ENCODE peak calls at places on chromosomes 4 and X, in five cellular contexts. X, P, R, K and E are unnamed samples.

GRCh38 chr4:1113311-1114009 is at the start of gene RNF212:
- DNase-seq in X (no peak), P (peak), R (no peak), K (no peak), E (peak)

GRCh38 chrX:24355095-24355494 is 5.3 kb upstream of the SUPT20HL1 start:
- DNase-seq in P (no peak), K (no peak), X (no peak), R (no peak), E (no peak)

GRCh38 chrX:124606724-124607123 is 260.4 kb downstream of the SH2D1A start:
- DNase-seq in X (no peak), R (no peak), K (no peak), P (no peak), E (no peak)

GRCh38 chr4:113825272-113825671 is 63.7 kb upstream of the CAMK2D start:
- DNase-seq in X (no peak), P (peak), R (no peak), K (no peak), E (no peak)

GRCh38 chr4:12379191-12379590 is 950.5 kb upstream of the HS3ST1 start:
- DNase-seq in P (no peak), R (no peak), X (no peak), K (no peak), E (no peak)

GRCh38 chr4:4480685-4481393 is 61.0 kb downstream of the STX18 start:
- DNase-seq in X (no peak), R (no peak), K (no peak), P (no peak), E (no peak)

GRCh38 chr4:139368990-139369389 is 66.7 kb upstream of the NDUFC1 start:
- DNase-seq in P (no peak), X (no peak), R (no peak), K (no peak), E (no peak)

GRCh38 chrX:40088803-40089540 is 8.8 kb downstream of the BCOR start:
- DNase-seq in R (no peak), P (no peak), X (no peak), K (no peak), E (no peak)

GRCh38 chr4:153785830-153786721 is 2.8 kb downstream of the SFRP2 start:
- DNase-seq in P (no peak), K (no peak), X (peak), R (no peak), E (no peak)

GRCh38 chr4:133157460-133158160 is 8.5 kb downstream of the PCDH10 start:
- DNase-seq in K (no peak), X (no peak), R (no peak), P (no peak), E (no peak)

GRCh38 chrX:80808854-80809493 is 703 bp downstream of the BRWD3 start:
- DNase-seq in K (no peak), P (peak), X (no peak), R (no peak), E (peak)

GRCh38 chr4:5970381-5971076 is 47.7 kb downstream of the C4orf50 start:
- DNase-seq in P (no peak), K (no peak), R (no peak), X (no peak), E (no peak)

GRCh38 chr4:98204236-98204553 is 57.0 kb upstream of the RAP1GDS1 start:
- DNase-seq in K (no peak), X (no peak), P (no peak), R (no peak), E (no peak)
- H3K4me3 ChIP-seq in K (no peak), X (no peak), P (no peak), R (no peak), E (no peak)

GRCh38 chrX:73214366-73215094 is at the start of gene NAP1L2:
- DNase-seq in P (peak), X (no peak), R (peak), K (no peak), E (peak)

GRCh38 chrX:73213734-73214133 is 917 bp downstream of the NAP1L2 start:
- DNase-seq in P (no peak), X (no peak), R (no peak), K (no peak), E (no peak)

GRCh38 chrX:73215263-73215662 is 612 bp upstream of the NAP1L2 start:
- DNase-seq in P (no peak), X (no peak), R (no peak), K (no peak), E (no peak)
- H3K4me3 ChIP-seq in P (no peak), X (no peak), R (peak), K (no peak), E (peak)

DNA sequence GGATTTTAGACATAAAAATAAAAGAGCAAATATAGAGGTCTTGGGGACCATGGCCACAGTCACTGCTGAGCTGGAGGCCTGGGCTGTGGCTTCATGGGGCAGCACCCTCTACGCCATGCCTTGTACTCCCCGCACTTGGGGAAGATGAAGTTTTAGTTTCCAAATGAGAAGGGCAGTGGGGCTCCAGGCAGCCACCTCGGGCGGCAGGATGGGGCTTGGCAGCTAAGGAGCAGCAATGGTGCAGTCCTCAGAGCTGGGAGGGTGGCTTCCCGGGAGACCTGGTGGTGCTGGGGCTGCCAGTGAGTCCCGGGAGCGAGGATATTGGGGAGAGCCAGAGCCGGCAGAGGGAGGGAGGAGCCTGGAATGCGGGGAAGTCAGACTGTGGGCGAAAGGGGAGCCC is 2.4 kb downstream of the CXCR3 start:
- DNase-seq in R (no peak), P (no peak), X (no peak), K (no peak), E (no peak)
- H3K4me3 ChIP-seq in R (peak), P (no peak), X (no peak), K (no peak), E (no peak)

GRCh38 chr4:54099959-54100606 is at the start of gene GSX2:
- DNase-seq in X (no peak), K (no peak), P (no peak), R (no peak), E (no peak)
- H3K4me3 ChIP-seq in X (peak), K (peak), P (no peak), R (peak), E (no peak)